ENCODE peak calls at places on chromosomes 12 and 14, in five cellular contexts. T, J, F, R and D are unnamed samples.

GRCh38 chr14:100106260-100106659 is 41.0 kb downstream of the EVL start:
- DNase-seq in T (no peak), J (no peak), F (no peak), R (no peak), D (no peak)

GRCh38 chr14:53963491-53964227 is 7.0 kb upstream of the BMP4 start:
- DNase-seq in T (peak), J (peak), F (no peak), R (no peak), D (peak)

GRCh38 chr12:115232455-115233156 is 548.6 kb upstream of the TBX3 start:
- DNase-seq in T (no peak), J (peak), F (no peak), R (no peak), D (peak)

GRCh38 chr12:89988556-89988955 is 279.9 kb upstream of the ATP2B1 start:
- DNase-seq in T (no peak), J (no peak), F (no peak), R (no peak), D (no peak)

GRCh38 chr12:20374775-20375174 is 6.4 kb downstream of the PDE3A start:
- DNase-seq in T (no peak), J (no peak), F (no peak), R (no peak), D (no peak)

GRCh38 chr14:49896956-49897355 is 4.1 kb downstream of the ARF6 start:
- DNase-seq in T (no peak), J (no peak), F (no peak), R (no peak), D (no peak)

GRCh38 chr14:74867673-74868072 is 8.3 kb downstream of the PROX2 start:
- DNase-seq in T (no peak), J (no peak), F (no peak), R (no peak), D (peak)

GRCh38 chr12:12070674-12071661 is at the start of gene BCL2L14:
- DNase-seq in T (no peak), J (peak), F (no peak), R (no peak), D (no peak)

GRCh38 chr14:101352567-101352966 is 208.7 kb upstream of the DIO3 start:
- DNase-seq in T (no peak), J (no peak), F (no peak), R (no peak), D (no peak)

GRCh38 chr14:97706814-97707213 is 909.6 kb downstream of the VRK1 start:
- DNase-seq in T (no peak), J (no peak), F (no peak), R (no peak), D (no peak)

GRCh38 chr12:31651893-31652521 is 7.5 kb upstream of the ETFBKMT start:
- DNase-seq in T (no peak), J (no peak), F (no peak), R (peak), D (peak)

GRCh38 chr12:21340406-21340805 is 5.7 kb upstream of the SLCO1A2 start:
- DNase-seq in T (no peak), J (no peak), F (no peak), R (no peak), D (no peak)

GRCh38 chr12:128076188-128076587 is 190.8 kb upstream of the TMEM132C start:
- DNase-seq in T (no peak), J (peak), F (no peak), R (no peak), D (peak)

GRCh38 chr14:59101441-59101840 is 87.0 kb upstream of the DAAM1 start:
- DNase-seq in T (no peak), J (no peak), F (no peak), R (no peak), D (no peak)

GRCh38 chr12:104669851-104670337 is 213.1 kb downstream of the CHST11 start:
- DNase-seq in T (no peak), J (peak), F (no peak), R (no peak), D (no peak)

DNA sequence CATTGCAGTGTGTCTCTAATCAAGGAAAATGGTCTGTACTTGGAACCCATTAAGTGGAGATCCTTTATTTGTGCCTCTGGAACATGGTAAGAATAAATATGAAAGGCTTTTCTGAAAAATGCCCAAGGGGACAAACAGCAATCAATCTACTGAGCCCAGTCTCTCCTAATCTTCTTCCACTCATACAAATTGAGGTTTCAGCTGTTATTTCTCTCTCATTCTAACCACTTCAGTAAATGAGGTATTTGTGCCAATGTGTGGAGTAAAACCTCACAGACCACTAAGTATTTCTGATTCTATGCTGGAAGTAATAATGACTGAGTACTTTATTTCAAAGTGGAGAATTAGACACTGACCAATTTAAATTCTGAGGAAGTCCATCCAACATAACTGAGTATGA is 82.3 kb upstream of the ST8SIA1 start:
- DNase-seq in T (no peak), J (no peak), F (no peak), R (no peak), D (no peak)
- TF ChIP-seq CTCF in T (no peak), J (no peak), F (no peak), R (no peak), D (no peak)

GRCh38 chr12:7129647-7130536 is at the start of gene CLSTN3:
- DNase-seq in T (peak), J (peak), F (no peak), R (no peak), D (peak)

GRCh38 chr12:7130537-7130790 is 293 bp downstream of the CLSTN3 start:
- DNase-seq in T (no peak), J (no peak), F (no peak), R (no peak), D (no peak)

GRCh38 chr12:7128681-7129593 is at the start of gene RBP5:
- DNase-seq in T (no peak), J (no peak), F (no peak), R (no peak), D (no peak)

GRCh38 chr12:7131502-7131866 is 1.3 kb downstream of the CLSTN3 start:
- DNase-seq in T (peak), J (no peak), F (no peak), R (no peak), D (no peak)

DNA sequence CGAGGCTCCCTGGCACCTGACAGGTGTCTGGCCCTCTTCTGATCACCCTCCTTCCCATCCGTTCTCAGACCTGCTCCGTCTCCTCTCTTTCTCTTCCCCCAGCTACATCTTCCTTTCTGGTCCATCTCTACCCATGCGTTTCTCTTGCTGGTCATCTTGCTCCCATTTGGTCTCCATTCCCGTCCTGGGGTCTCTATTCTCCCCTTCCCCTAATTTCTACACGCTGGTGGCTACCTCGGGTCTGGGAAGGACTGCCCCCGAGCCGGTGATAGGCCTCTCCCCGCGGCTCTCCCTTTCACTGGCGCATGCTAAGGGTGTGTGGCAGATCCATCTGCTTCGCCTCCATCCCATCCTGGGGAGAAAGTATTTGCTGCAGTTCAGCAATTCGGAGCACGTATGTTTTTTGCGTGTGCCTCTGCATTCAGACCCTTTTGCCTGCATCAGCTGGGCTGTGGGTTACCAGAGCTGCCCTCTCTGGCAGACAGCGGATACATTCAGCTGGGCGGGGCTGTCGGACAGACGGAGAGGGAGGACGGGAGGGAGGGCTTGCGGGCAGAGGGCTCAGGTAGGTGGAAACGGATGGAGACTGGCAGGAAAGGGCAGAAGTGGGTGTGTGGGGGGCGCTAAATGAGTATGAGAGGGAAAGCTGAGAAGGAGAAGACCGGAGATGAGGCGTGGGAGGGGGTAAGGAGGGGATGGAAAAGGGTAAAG is 775 bp downstream of the CLSTN3 start:
- DNase-seq in T (peak), J (peak), F (no peak), R (no peak), D (peak)
- TF ChIP-seq CTCF in T (no peak), J (no peak), F (no peak), R (no peak), D (no peak)

DNA sequence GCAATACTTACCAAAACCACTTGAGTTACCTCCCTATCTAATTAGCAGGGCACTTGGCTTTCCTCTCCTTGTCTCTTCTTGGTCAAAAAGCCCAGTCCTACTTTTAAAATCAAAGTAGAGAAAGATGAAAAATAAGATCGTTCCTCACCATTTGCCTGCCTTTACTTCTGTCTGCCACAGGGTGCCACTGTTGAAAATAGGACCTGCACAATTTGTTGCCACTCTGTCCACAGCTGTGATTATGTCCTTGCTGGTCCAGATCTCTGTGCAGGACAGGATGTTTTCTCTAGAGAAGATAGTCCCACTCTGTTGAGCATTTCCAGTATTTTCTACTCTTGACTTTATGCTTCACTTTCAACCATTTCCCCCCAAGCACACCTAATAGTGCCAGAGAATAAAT is 179.9 kb downstream of the PDZRN4 start:
- DNase-seq in T (no peak), J (no peak), F (no peak), R (no peak), D (peak)
- TF ChIP-seq CTCF in T (peak), J (peak), F (no peak), R (peak), D (peak)

GRCh38 chr12:45989857-45990467 is 412 bp downstream of the SCAF11 start:
- DNase-seq in T (peak), J (peak), F (no peak), R (no peak), D (no peak)
- TF ChIP-seq CTCF in T (no peak), J (no peak), F (no peak), R (no peak), D (no peak)

GRCh38 chr14:62162998-62163589 is 400.9 kb downstream of the SNAPC1 start:
- DNase-seq in T (peak), J (peak), F (peak), R (peak), D (peak)

GRCh38 chr14:62168564-62169155 is 406.4 kb downstream of the SNAPC1 start:
- DNase-seq in T (no peak), J (no peak), F (no peak), R (no peak), D (no peak)
- TF ChIP-seq CTCF in T (no peak), J (peak), F (peak), R (no peak), D (peak)

DNA sequence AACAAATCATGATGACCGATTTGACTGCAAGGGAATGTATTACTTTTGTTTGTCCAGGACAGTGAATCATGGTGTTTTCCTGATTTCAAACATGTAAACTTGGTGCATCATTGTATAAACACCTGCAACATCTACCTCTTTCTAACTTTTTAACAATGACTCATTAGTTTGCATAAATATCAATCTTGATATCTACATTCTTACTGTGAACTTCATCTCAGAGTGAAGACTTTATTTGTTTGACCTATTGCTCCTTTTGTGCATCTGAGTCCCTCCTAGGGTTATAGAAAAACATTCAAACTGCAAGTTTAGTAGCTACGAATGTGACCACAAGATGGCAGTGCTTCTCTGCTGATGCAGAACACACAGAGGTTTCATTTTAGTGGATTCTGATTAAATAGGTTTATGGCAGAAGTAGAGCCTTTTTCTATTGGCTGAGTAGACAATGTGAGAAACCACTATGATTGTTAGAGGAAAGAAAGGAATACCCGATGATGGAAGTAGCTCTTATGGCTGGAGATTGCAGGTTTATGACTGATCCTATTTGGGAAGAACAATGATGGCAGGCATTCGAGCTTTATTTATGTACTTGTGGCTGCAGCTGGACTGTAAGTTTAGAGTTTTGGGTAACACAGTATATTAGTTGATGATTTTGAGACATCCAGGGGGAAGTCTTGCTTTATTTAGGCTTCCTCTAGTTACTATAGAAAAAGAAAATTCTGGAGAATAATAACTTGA is 244.2 kb upstream of the OR4E1 start:
- DNase-seq in T (peak), J (peak), F (peak), R (peak), D (peak)
- TF ChIP-seq CTCF in T (peak), J (peak), F (peak), R (peak), D (peak)

GRCh38 chr14:104509673-104510072 is 69.9 kb upstream of the C14orf180 start:
- DNase-seq in T (no peak), J (no peak), F (no peak), R (no peak), D (no peak)
- TF ChIP-seq CTCF in T (no peak), J (peak), F (no peak), R (no peak), D (no peak)

DNA sequence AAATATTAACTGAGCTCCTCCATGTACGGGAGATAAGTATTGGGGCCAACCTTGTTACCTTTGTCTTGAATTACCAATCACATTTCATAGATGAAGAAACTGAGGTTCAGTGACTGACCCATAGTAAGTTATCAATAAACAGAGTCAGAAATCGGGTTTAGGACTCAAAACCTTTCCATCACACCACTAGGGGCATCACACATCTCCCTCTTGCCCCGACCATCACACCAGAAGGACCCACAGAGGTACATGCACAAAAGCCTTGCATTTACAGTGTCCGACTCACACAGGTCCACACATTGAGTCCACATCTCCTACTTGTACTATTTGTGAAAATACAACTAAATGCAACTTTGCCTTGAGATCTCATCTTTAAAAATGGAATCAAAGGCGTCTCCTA is 29.4 kb downstream of the KCNA5 start:
- DNase-seq in T (no peak), J (no peak), F (no peak), R (no peak), D (no peak)
- TF ChIP-seq CTCF in T (no peak), J (no peak), F (no peak), R (no peak), D (peak)

DNA sequence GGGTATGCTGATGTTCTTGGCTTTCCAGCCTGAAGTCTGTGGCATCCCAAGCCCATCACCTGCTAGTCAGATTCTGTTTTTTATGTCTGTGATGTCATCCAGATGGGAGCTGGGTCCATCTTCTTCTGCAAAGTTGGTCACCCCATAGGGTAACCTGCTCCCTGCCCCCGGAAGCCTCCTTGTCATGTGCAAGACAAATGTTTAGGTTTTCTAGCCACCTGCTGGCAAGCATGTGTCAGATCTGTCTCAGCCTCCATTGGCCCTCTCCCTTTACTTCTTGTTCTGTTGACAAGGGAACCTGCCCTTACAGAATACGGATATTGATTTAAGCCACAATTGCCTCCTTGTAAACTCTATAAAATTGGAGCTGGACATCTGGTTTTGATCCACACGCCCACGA is 7.4 kb downstream of the NTF3 start:
- DNase-seq in T (no peak), J (no peak), F (no peak), R (peak), D (no peak)
- TF ChIP-seq CTCF in T (no peak), J (no peak), F (no peak), R (peak), D (no peak)